ENCODE peak calls at places on chromosomes 7 and 10, in seven cellular contexts. One of them, this sample, is unnamed.

GRCh38 chr7:123393623-123394022 is 140.8 kb downstream of the IQUB start:
- DNase-seq in stomach: no peak
- DNase-seq in BE2C: no peak
- DNase-seq in IMR-90: no peak
- DNase-seq in LNCaP clone FGC: no peak
- DNase-seq in astrocyte of the spinal cord: no peak
- DNase-seq in AG10803: no peak
- DNase-seq in this sample: no peak

GRCh38 chr10:99522078-99522479 is 10.7 kb upstream of the NKX2-3 start:
- DNase-seq in LNCaP clone FGC: no peak
- DNase-seq in IMR-90: no peak
- DNase-seq in BE2C: no peak
- DNase-seq in stomach: no peak
- DNase-seq in AG10803: no peak
- DNase-seq in astrocyte of the spinal cord: no peak
- DNase-seq in this sample: no peak

GRCh38 chr7:193538-194256 is 1.3 kb downstream of the FAM20C start:
- DNase-seq in BE2C: no peak
- DNase-seq in LNCaP clone FGC: no peak
- DNase-seq in stomach: no peak
- DNase-seq in IMR-90: no peak
- DNase-seq in astrocyte of the spinal cord: no peak
- DNase-seq in AG10803: no peak
- DNase-seq in this sample: peak

GRCh38 chr7:77458786-77459185 is 42.6 kb upstream of the GSAP start:
- DNase-seq in stomach: no peak
- DNase-seq in BE2C: no peak
- DNase-seq in AG10803: no peak
- DNase-seq in LNCaP clone FGC: no peak
- DNase-seq in IMR-90: peak
- DNase-seq in astrocyte of the spinal cord: no peak
- DNase-seq in this sample: peak

GRCh38 chr7:83629117-83629880 is 19.6 kb downstream of the SEMA3E start:
- DNase-seq in stomach: peak
- DNase-seq in BE2C: no peak
- DNase-seq in astrocyte of the spinal cord: no peak
- DNase-seq in LNCaP clone FGC: no peak
- DNase-seq in AG10803: no peak
- DNase-seq in IMR-90: no peak
- DNase-seq in this sample: no peak

GRCh38 chr10:122128357-122128756 is 139.4 kb downstream of the TACC2 start:
- DNase-seq in AG10803: peak
- DNase-seq in IMR-90: peak
- DNase-seq in astrocyte of the spinal cord: peak
- DNase-seq in BE2C: no peak
- DNase-seq in LNCaP clone FGC: no peak
- DNase-seq in stomach: peak
- DNase-seq in this sample: peak

GRCh38 chr7:69670701-69671100 is 72.4 kb downstream of the AUTS2 start:
- DNase-seq in AG10803: peak
- DNase-seq in astrocyte of the spinal cord: peak
- DNase-seq in IMR-90: no peak
- DNase-seq in LNCaP clone FGC: no peak
- DNase-seq in BE2C: no peak
- DNase-seq in stomach: no peak
- DNase-seq in this sample: peak

GRCh38 chr10:113273877-113274829 is 278.7 kb upstream of the HABP2 start:
- DNase-seq in astrocyte of the spinal cord: peak
- DNase-seq in stomach: no peak
- DNase-seq in IMR-90: no peak
- DNase-seq in LNCaP clone FGC: no peak
- DNase-seq in BE2C: no peak
- DNase-seq in AG10803: peak
- DNase-seq in this sample: peak

GRCh38 chr10:63267414-63268138 is 134.4 kb downstream of the NRBF2 start:
- DNase-seq in LNCaP clone FGC: no peak
- DNase-seq in IMR-90: peak
- DNase-seq in astrocyte of the spinal cord: peak
- DNase-seq in stomach: no peak
- DNase-seq in BE2C: peak
- DNase-seq in AG10803: peak
- DNase-seq in this sample: peak

GRCh38 chr10:122258136-122259074 is 12.7 kb upstream of the BTBD16 start:
- DNase-seq in stomach: no peak
- DNase-seq in astrocyte of the spinal cord: peak
- DNase-seq in LNCaP clone FGC: no peak
- DNase-seq in IMR-90: peak
- DNase-seq in BE2C: no peak
- DNase-seq in AG10803: peak
- DNase-seq in this sample: peak

GRCh38 chr10:70742537-70743429 is 42.4 kb downstream of the TBATA start:
- DNase-seq in astrocyte of the spinal cord: peak
- DNase-seq in LNCaP clone FGC: no peak
- DNase-seq in BE2C: no peak
- DNase-seq in stomach: no peak
- DNase-seq in AG10803: peak
- DNase-seq in IMR-90: peak
- DNase-seq in this sample: peak

GRCh38 chr7:91603707-91604106 is 276.8 kb downstream of the MTERF1 start:
- DNase-seq in IMR-90: no peak
- DNase-seq in stomach: no peak
- DNase-seq in AG10803: no peak
- DNase-seq in BE2C: no peak
- DNase-seq in astrocyte of the spinal cord: no peak
- DNase-seq in LNCaP clone FGC: no peak
- DNase-seq in this sample: no peak

GRCh38 chr7:4642468-4643203 is 39.5 kb upstream of the FOXK1 start:
- DNase-seq in stomach: no peak
- DNase-seq in IMR-90: no peak
- DNase-seq in BE2C: no peak
- DNase-seq in LNCaP clone FGC: no peak
- DNase-seq in AG10803: no peak
- DNase-seq in astrocyte of the spinal cord: no peak
- DNase-seq in this sample: peak

GRCh38 chr7:122790558-122790957 is 87.8 kb upstream of the RNF148 start:
- DNase-seq in LNCaP clone FGC: no peak
- DNase-seq in BE2C: no peak
- DNase-seq in IMR-90: no peak
- DNase-seq in AG10803: no peak
- DNase-seq in astrocyte of the spinal cord: no peak
- DNase-seq in stomach: no peak
- DNase-seq in this sample: no peak

GRCh38 chr7:151824285-151824950 is 52.5 kb downstream of the PRKAG2 start:
- DNase-seq in astrocyte of the spinal cord: no peak
- DNase-seq in LNCaP clone FGC: no peak
- DNase-seq in IMR-90: no peak
- DNase-seq in stomach: no peak
- DNase-seq in AG10803: no peak
- DNase-seq in BE2C: no peak
- DNase-seq in this sample: no peak

GRCh38 chr7:47460251-47460989 is 121.5 kb downstream of the TNS3 start:
- DNase-seq in stomach: no peak
- DNase-seq in IMR-90: no peak
- DNase-seq in BE2C: no peak
- DNase-seq in astrocyte of the spinal cord: no peak
- DNase-seq in LNCaP clone FGC: no peak
- DNase-seq in AG10803: no peak
- DNase-seq in this sample: peak

GRCh38 chr7:143299840-143300239 is 11.7 kb downstream of the CASP2 start:
- DNase-seq in BE2C: peak
- DNase-seq in astrocyte of the spinal cord: no peak
- DNase-seq in LNCaP clone FGC: no peak
- DNase-seq in IMR-90: no peak
- DNase-seq in AG10803: no peak
- DNase-seq in stomach: peak
- DNase-seq in this sample: no peak
- TF ChIP-seq CTCF in BE2C: peak
- TF ChIP-seq CTCF in astrocyte of the spinal cord: peak
- TF ChIP-seq CTCF in LNCaP clone FGC: peak
- TF ChIP-seq CTCF in IMR-90: peak
- TF ChIP-seq CTCF in AG10803: peak
- TF ChIP-seq CTCF in stomach: peak
- TF ChIP-seq CTCF in this sample: peak

GRCh38 chr10:77297370-77297692 is 340.3 kb downstream of the KCNMA1 start:
- DNase-seq in IMR-90: peak
- DNase-seq in astrocyte of the spinal cord: peak
- DNase-seq in AG10803: peak
- DNase-seq in LNCaP clone FGC: no peak
- DNase-seq in stomach: no peak
- DNase-seq in BE2C: no peak
- DNase-seq in this sample: peak

GRCh38 chr10:77293785-77294184 is 343.8 kb downstream of the KCNMA1 start:
- DNase-seq in AG10803: no peak
- DNase-seq in LNCaP clone FGC: no peak
- DNase-seq in astrocyte of the spinal cord: no peak
- DNase-seq in BE2C: no peak
- DNase-seq in IMR-90: no peak
- DNase-seq in stomach: no peak
- DNase-seq in this sample: no peak

GRCh38 chr10:77300682-77301081 is 336.9 kb downstream of the KCNMA1 start:
- DNase-seq in IMR-90: no peak
- DNase-seq in astrocyte of the spinal cord: no peak
- DNase-seq in stomach: no peak
- DNase-seq in LNCaP clone FGC: no peak
- DNase-seq in BE2C: no peak
- DNase-seq in AG10803: no peak
- DNase-seq in this sample: no peak

GRCh38 chr10:77299257-77299656 is 338.4 kb downstream of the KCNMA1 start:
- DNase-seq in stomach: no peak
- DNase-seq in astrocyte of the spinal cord: no peak
- DNase-seq in LNCaP clone FGC: no peak
- DNase-seq in AG10803: no peak
- DNase-seq in IMR-90: no peak
- DNase-seq in BE2C: no peak
- DNase-seq in this sample: no peak

GRCh38 chr10:77296534-77297369 is 340.9 kb downstream of the KCNMA1 start:
- DNase-seq in AG10803: peak
- DNase-seq in BE2C: no peak
- DNase-seq in stomach: no peak
- DNase-seq in IMR-90: no peak
- DNase-seq in LNCaP clone FGC: no peak
- DNase-seq in astrocyte of the spinal cord: no peak
- DNase-seq in this sample: no peak
- TF ChIP-seq CTCF in AG10803: no peak
- TF ChIP-seq CTCF in BE2C: peak
- TF ChIP-seq CTCF in stomach: no peak
- TF ChIP-seq CTCF in IMR-90: no peak
- TF ChIP-seq CTCF in LNCaP clone FGC: no peak
- TF ChIP-seq CTCF in astrocyte of the spinal cord: no peak
- TF ChIP-seq CTCF in this sample: peak

DNA sequence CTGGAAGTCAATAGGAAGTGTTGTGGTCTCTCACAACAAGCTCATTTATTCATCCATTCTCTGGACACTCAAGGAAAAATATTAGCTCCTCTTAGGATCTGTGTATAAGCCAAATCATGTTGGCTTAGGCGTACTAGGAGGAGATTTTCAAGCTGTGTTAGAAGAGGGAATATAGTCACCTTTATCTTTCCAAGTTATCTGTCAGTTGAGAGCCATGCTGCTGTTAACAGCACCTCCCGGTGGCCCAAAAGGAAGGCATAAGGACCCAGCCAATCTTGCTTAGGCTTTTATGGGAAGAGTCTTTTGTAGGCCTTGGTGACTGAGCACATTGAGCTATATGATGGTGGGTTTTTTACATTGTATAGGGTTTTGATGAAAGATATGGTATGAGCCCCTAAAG is 220.0 kb downstream of the LRMDA start:
- DNase-seq in AG10803: peak
- DNase-seq in IMR-90: no peak
- DNase-seq in LNCaP clone FGC: no peak
- DNase-seq in BE2C: peak
- DNase-seq in astrocyte of the spinal cord: no peak
- DNase-seq in stomach: no peak
- DNase-seq in this sample: peak
- TF ChIP-seq CTCF in AG10803: peak
- TF ChIP-seq CTCF in IMR-90: no peak
- TF ChIP-seq CTCF in LNCaP clone FGC: peak
- TF ChIP-seq CTCF in BE2C: peak
- TF ChIP-seq CTCF in astrocyte of the spinal cord: peak
- TF ChIP-seq CTCF in stomach: no peak
- TF ChIP-seq CTCF in this sample: peak

GRCh38 chr10:72321248-72322029 is 33.3 kb downstream of the DNAJB12 start:
- DNase-seq in stomach: no peak
- DNase-seq in IMR-90: no peak
- DNase-seq in astrocyte of the spinal cord: no peak
- DNase-seq in LNCaP clone FGC: no peak
- DNase-seq in BE2C: no peak
- DNase-seq in AG10803: no peak
- DNase-seq in this sample: no peak

GRCh38 chr10:72318383-72319262 is 36.1 kb downstream of the DNAJB12 start:
- DNase-seq in IMR-90: no peak
- DNase-seq in AG10803: no peak
- DNase-seq in stomach: no peak
- DNase-seq in LNCaP clone FGC: no peak
- DNase-seq in BE2C: no peak
- DNase-seq in astrocyte of the spinal cord: peak
- DNase-seq in this sample: no peak

GRCh38 chr10:72320676-72321247 is 34.0 kb downstream of the DNAJB12 start:
- DNase-seq in astrocyte of the spinal cord: peak
- DNase-seq in LNCaP clone FGC: no peak
- DNase-seq in stomach: peak
- DNase-seq in IMR-90: peak
- DNase-seq in BE2C: peak
- DNase-seq in AG10803: peak
- DNase-seq in this sample: peak

GRCh38 chr10:72322030-72322279 is 32.8 kb downstream of the DNAJB12 start:
- DNase-seq in astrocyte of the spinal cord: no peak
- DNase-seq in AG10803: no peak
- DNase-seq in stomach: no peak
- DNase-seq in IMR-90: no peak
- DNase-seq in BE2C: no peak
- DNase-seq in LNCaP clone FGC: no peak
- DNase-seq in this sample: no peak

DNA sequence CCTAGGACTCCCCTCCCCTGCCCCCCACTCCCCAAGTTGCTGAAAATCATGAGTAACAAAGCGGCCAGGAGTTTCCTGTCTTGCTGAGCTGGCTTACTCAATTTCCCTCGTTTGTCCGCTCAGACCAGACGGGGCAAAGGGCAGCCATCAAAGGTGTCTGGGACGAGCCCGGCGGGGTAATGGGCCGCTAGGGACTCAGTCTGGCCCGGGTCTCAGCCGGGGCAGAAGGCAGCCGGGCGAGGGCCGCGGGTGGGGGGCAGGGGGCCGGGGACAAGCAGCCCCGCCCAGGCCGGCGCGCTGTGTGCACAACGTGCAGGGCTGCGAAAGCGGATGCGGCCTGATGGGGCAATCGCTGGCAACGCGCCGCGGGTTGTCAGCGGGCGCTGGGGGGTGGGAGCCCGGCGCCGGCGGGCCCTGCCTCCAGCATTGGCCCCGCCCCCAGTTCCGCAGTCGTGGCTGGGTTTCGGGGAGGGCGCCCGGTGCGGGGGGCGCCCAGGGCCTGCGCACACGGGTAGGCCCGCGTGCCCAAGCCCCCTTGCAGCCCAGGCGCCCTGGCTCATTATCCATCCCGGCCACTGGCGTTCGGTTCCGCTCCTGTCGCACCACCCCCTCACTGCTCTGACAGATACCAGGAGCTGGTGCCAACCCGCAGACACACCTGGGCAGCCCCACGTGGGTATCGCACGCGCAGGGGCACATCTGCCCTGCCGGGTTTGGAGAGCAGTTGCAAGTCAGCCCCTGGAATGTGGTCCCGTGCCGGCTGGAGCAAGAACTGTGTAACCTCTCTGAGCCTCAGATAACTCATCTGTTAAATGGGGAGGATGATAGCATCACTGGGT is 35.1 kb downstream of the DNAJB12 start:
- DNase-seq in astrocyte of the spinal cord: peak
- DNase-seq in BE2C: peak
- DNase-seq in LNCaP clone FGC: no peak
- DNase-seq in IMR-90: peak
- DNase-seq in stomach: peak
- DNase-seq in AG10803: peak
- DNase-seq in this sample: peak
- TF ChIP-seq CTCF in astrocyte of the spinal cord: no peak
- TF ChIP-seq CTCF in BE2C: no peak
- TF ChIP-seq CTCF in LNCaP clone FGC: no peak
- TF ChIP-seq CTCF in IMR-90: no peak
- TF ChIP-seq CTCF in stomach: no peak
- TF ChIP-seq CTCF in AG10803: no peak
- TF ChIP-seq CTCF in this sample: no peak

This sample was measured in fibroblast of the aortic adventitia.